ENCODE peak calls at places on chromosomes 1 and 21, in six cellular contexts. I, E, N, T, W and P are unnamed samples.

GRCh38 chr1:97190326-97190725 is 468.7 kb downstream of the PTBP2 start:
- DNase-seq in N (no peak), W (no peak), I (no peak), T (no peak), E (no peak), P (peak; percentile 61)

GRCh38 chr1:7171168-7171567 is 385.9 kb downstream of the CAMTA1 start:
- DNase-seq in I (no peak), N (no peak), W (no peak), E (no peak), T (no peak), P (no peak)

GRCh38 chr21:41817228-41817627 is 50.4 kb upstream of the RIPK4 start:
- DNase-seq in E (no peak), I (no peak), W (no peak), N (peak; percentile 56), T (no peak), P (peak; percentile 67)

GRCh38 chr21:41466024-41466820 is 40.2 kb downstream of the MX1 start:
- DNase-seq in I (no peak), W (no peak), N (no peak), T (no peak), E (no peak), P (no peak)

GRCh38 chr1:104265163-104265562 is 515.5 kb downstream of the AMY1C start:
- DNase-seq in E (no peak), W (no peak), T (no peak), I (no peak), N (no peak), P (no peak)

GRCh38 chr1:224929335-224930237 is at the start of gene DNAH14:
- DNase-seq in I (peak; percentile 52), W (peak; percentile 43), E (peak; percentile 74), N (peak; percentile 77), T (no peak), P (peak; percentile 84)

GRCh38 chr1:220818421-220819173 is 31.9 kb downstream of the MTARC1 start:
- DNase-seq in N (no peak), E (no peak), T (no peak), I (no peak), W (no peak), P (peak; percentile 72)

GRCh38 chr1:226719596-226720386 is 19.3 kb downstream of the ITPKB start:
- DNase-seq in N (no peak), I (no peak), T (no peak), E (no peak), W (no peak), P (no peak)

GRCh38 chr1:21665711-21666571 is 3.2 kb downstream of the RAP1GAP start:
- DNase-seq in I (peak; percentile 69), T (no peak), N (no peak), E (no peak), W (peak; percentile 41), P (no peak)